ENCODE peak calls at places on chromosome 16, in ten cellular contexts. One of them, this sample, is unnamed. For H3K4me1, the result is how much of the 10 kb centered on the place peaks cover.

GRCh38 chr16:90018297-90019200 is 707 bp downstream of the DBNDD1 start:
- DNase-seq in uterus: no peak
- DNase-seq in tibial artery: no peak
- DNase-seq in fibroblast of lung: no peak
- DNase-seq in heart right ventricle: no peak
- DNase-seq in PC-3: peak
- DNase-seq in neural progenitor cell: peak
- DNase-seq in IMR-90: no peak
- DNase-seq in prostate gland: peak
- DNase-seq in mammary epithelial cell: no peak
- DNase-seq in this sample: no peak

GRCh38 chr16:11452746-11453344 is 107.6 kb downstream of the RMI2 start:
- DNase-seq in IMR-90: no peak
- DNase-seq in uterus: no peak
- DNase-seq in heart right ventricle: no peak
- DNase-seq in mammary epithelial cell: no peak
- DNase-seq in fibroblast of lung: no peak
- DNase-seq in prostate gland: no peak
- DNase-seq in neural progenitor cell: no peak
- DNase-seq in PC-3: peak
- DNase-seq in tibial artery: peak
- DNase-seq in this sample: no peak

GRCh38 chr16:69351309-69352027 is at the start of gene TMED6:
- DNase-seq in neural progenitor cell: no peak
- DNase-seq in uterus: no peak
- DNase-seq in tibial artery: no peak
- DNase-seq in heart right ventricle: no peak
- DNase-seq in mammary epithelial cell: no peak
- DNase-seq in prostate gland: no peak
- DNase-seq in PC-3: no peak
- DNase-seq in fibroblast of lung: no peak
- DNase-seq in IMR-90: no peak
- DNase-seq in this sample: no peak

GRCh38 chr16:66045626-66046025 is 320.9 kb upstream of the CDH5 start:
- DNase-seq in IMR-90: peak
- DNase-seq in tibial artery: no peak
- DNase-seq in PC-3: no peak
- DNase-seq in mammary epithelial cell: no peak
- DNase-seq in uterus: no peak
- DNase-seq in neural progenitor cell: no peak
- DNase-seq in heart right ventricle: no peak
- DNase-seq in fibroblast of lung: no peak
- DNase-seq in prostate gland: no peak
- DNase-seq in this sample: no peak

GRCh38 chr16:1545044-1545736 is 11.7 kb downstream of the TMEM204 start:
- DNase-seq in tibial artery: no peak
- DNase-seq in prostate gland: peak
- DNase-seq in heart right ventricle: peak
- DNase-seq in neural progenitor cell: no peak
- DNase-seq in IMR-90: no peak
- DNase-seq in PC-3: no peak
- DNase-seq in uterus: peak
- DNase-seq in fibroblast of lung: no peak
- DNase-seq in mammary epithelial cell: no peak
- DNase-seq in this sample: no peak

GRCh38 chr16:88971371-88972097 is 5.5 kb downstream of the CBFA2T3 start:
- DNase-seq in uterus: no peak
- DNase-seq in tibial artery: no peak
- DNase-seq in neural progenitor cell: no peak
- DNase-seq in mammary epithelial cell: no peak
- DNase-seq in prostate gland: no peak
- DNase-seq in fibroblast of lung: no peak
- DNase-seq in IMR-90: no peak
- DNase-seq in PC-3: no peak
- DNase-seq in heart right ventricle: peak
- DNase-seq in this sample: no peak

GRCh38 chr16:71358464-71359031 is at the start of gene CALB2:
- DNase-seq in uterus: peak
- DNase-seq in IMR-90: peak
- DNase-seq in heart right ventricle: peak
- DNase-seq in tibial artery: peak
- DNase-seq in fibroblast of lung: peak
- DNase-seq in mammary epithelial cell: peak
- DNase-seq in neural progenitor cell: peak
- DNase-seq in PC-3: peak
- DNase-seq in prostate gland: peak
- DNase-seq in this sample: peak

GRCh38 chr16:79061199-79061598 is 539.3 kb downstream of the MAF start:
- DNase-seq in tibial artery: no peak
- DNase-seq in uterus: no peak
- DNase-seq in neural progenitor cell: no peak
- DNase-seq in PC-3: no peak
- DNase-seq in fibroblast of lung: no peak
- DNase-seq in IMR-90: no peak
- DNase-seq in mammary epithelial cell: no peak
- DNase-seq in heart right ventricle: no peak
- DNase-seq in prostate gland: no peak
- DNase-seq in this sample: no peak

GRCh38 chr16:19130852-19131808 is 17.4 kb downstream of the ITPRIPL2 start:
- DNase-seq in uterus: no peak
- DNase-seq in prostate gland: peak
- DNase-seq in heart right ventricle: peak
- DNase-seq in neural progenitor cell: no peak
- DNase-seq in fibroblast of lung: peak
- DNase-seq in mammary epithelial cell: no peak
- DNase-seq in PC-3: peak
- DNase-seq in tibial artery: peak
- DNase-seq in IMR-90: peak
- DNase-seq in this sample: no peak

GRCh38 chr16:76583466-76583865 is 306.3 kb downstream of the CNTNAP4 start:
- DNase-seq in IMR-90: no peak
- DNase-seq in tibial artery: no peak
- DNase-seq in uterus: no peak
- DNase-seq in PC-3: peak
- DNase-seq in prostate gland: peak
- DNase-seq in neural progenitor cell: no peak
- DNase-seq in heart right ventricle: peak
- DNase-seq in fibroblast of lung: peak
- DNase-seq in mammary epithelial cell: no peak
- DNase-seq in this sample: no peak

GRCh38 chr16:69563605-69564580 is 1.9 kb upstream of the NFAT5 start:
- DNase-seq in heart right ventricle: no peak
- DNase-seq in prostate gland: no peak
- DNase-seq in mammary epithelial cell: peak
- DNase-seq in fibroblast of lung: peak
- DNase-seq in tibial artery: no peak
- DNase-seq in neural progenitor cell: peak
- DNase-seq in uterus: no peak
- DNase-seq in PC-3: peak
- DNase-seq in IMR-90: peak
- DNase-seq in this sample: no peak

GRCh38 chr16:11435576-11435975 is 90.3 kb downstream of the RMI2 start:
- DNase-seq in mammary epithelial cell: no peak
- DNase-seq in tibial artery: no peak
- DNase-seq in neural progenitor cell: no peak
- DNase-seq in fibroblast of lung: no peak
- DNase-seq in uterus: no peak
- DNase-seq in PC-3: no peak
- DNase-seq in heart right ventricle: no peak
- DNase-seq in IMR-90: no peak
- DNase-seq in prostate gland: no peak
- DNase-seq in this sample: no peak

GRCh38 chr16:28491970-28492474 is at the start of gene CLN3:
- DNase-seq in uterus: peak
- DNase-seq in prostate gland: peak
- DNase-seq in heart right ventricle: peak
- DNase-seq in PC-3: peak
- DNase-seq in tibial artery: peak
- DNase-seq in IMR-90: peak
- DNase-seq in neural progenitor cell: peak
- DNase-seq in fibroblast of lung: peak
- DNase-seq in mammary epithelial cell: peak
- DNase-seq in this sample: peak

GRCh38 chr16:1494129-1494640 is 1.0 kb downstream of the TELO2 start:
- DNase-seq in mammary epithelial cell: peak
- DNase-seq in heart right ventricle: peak
- DNase-seq in IMR-90: peak
- DNase-seq in neural progenitor cell: peak
- DNase-seq in prostate gland: peak
- DNase-seq in PC-3: peak
- DNase-seq in uterus: no peak
- DNase-seq in fibroblast of lung: peak
- DNase-seq in tibial artery: peak
- DNase-seq in this sample: no peak

GRCh38 chr16:48030926-48031325 is 124.9 kb downstream of the ABCC12 start:
- DNase-seq in fibroblast of lung: no peak
- DNase-seq in tibial artery: no peak
- DNase-seq in neural progenitor cell: no peak
- DNase-seq in PC-3: no peak
- DNase-seq in prostate gland: no peak
- DNase-seq in IMR-90: no peak
- DNase-seq in uterus: no peak
- DNase-seq in heart right ventricle: no peak
- DNase-seq in mammary epithelial cell: no peak
- DNase-seq in this sample: no peak

GRCh38 chr16:67336646-67337045 is 10.0 kb downstream of the LRRC36 start:
- DNase-seq in fibroblast of lung: no peak
- DNase-seq in IMR-90: no peak
- DNase-seq in neural progenitor cell: no peak
- DNase-seq in prostate gland: no peak
- DNase-seq in uterus: no peak
- DNase-seq in tibial artery: no peak
- DNase-seq in heart right ventricle: no peak
- DNase-seq in PC-3: no peak
- DNase-seq in mammary epithelial cell: peak
- DNase-seq in this sample: no peak

GRCh38 chr16:77406680-77407079 is 28.2 kb downstream of the ADAMTS18 start:
- DNase-seq in tibial artery: no peak
- DNase-seq in PC-3: peak
- DNase-seq in prostate gland: no peak
- DNase-seq in mammary epithelial cell: peak
- DNase-seq in heart right ventricle: no peak
- DNase-seq in neural progenitor cell: no peak
- DNase-seq in IMR-90: peak
- DNase-seq in fibroblast of lung: peak
- DNase-seq in uterus: no peak
- DNase-seq in this sample: no peak

GRCh38 chr16:12716658-12717057 is 87.0 kb downstream of the CPPED1 start:
- DNase-seq in heart right ventricle: no peak
- DNase-seq in PC-3: no peak
- DNase-seq in mammary epithelial cell: no peak
- DNase-seq in prostate gland: no peak
- DNase-seq in uterus: no peak
- DNase-seq in IMR-90: no peak
- DNase-seq in neural progenitor cell: no peak
- DNase-seq in tibial artery: no peak
- DNase-seq in fibroblast of lung: no peak
- DNase-seq in this sample: no peak

GRCh38 chr16:71882505-71883192 is 1.3 kb downstream of the ZNF821 start:
- DNase-seq in mammary epithelial cell: peak
- DNase-seq in prostate gland: peak
- DNase-seq in heart right ventricle: no peak
- DNase-seq in tibial artery: peak
- DNase-seq in neural progenitor cell: peak
- DNase-seq in IMR-90: peak
- DNase-seq in PC-3: peak
- DNase-seq in fibroblast of lung: peak
- DNase-seq in uterus: peak
- DNase-seq in this sample: no peak

GRCh38 chr16:17053536-17054160 is 417.1 kb downstream of the XYLT1 start:
- DNase-seq in PC-3: no peak
- DNase-seq in uterus: no peak
- DNase-seq in tibial artery: no peak
- DNase-seq in neural progenitor cell: peak
- DNase-seq in heart right ventricle: no peak
- DNase-seq in fibroblast of lung: no peak
- DNase-seq in IMR-90: no peak
- DNase-seq in prostate gland: no peak
- DNase-seq in mammary epithelial cell: no peak
- DNase-seq in this sample: no peak
- TF ChIP-seq CTCF in PC-3: no peak
- TF ChIP-seq CTCF in uterus: no peak
- TF ChIP-seq CTCF in tibial artery: no peak
- TF ChIP-seq CTCF in neural progenitor cell: peak
- TF ChIP-seq CTCF in heart right ventricle: no peak
- TF ChIP-seq CTCF in fibroblast of lung: no peak
- TF ChIP-seq CTCF in IMR-90: peak
- TF ChIP-seq CTCF in prostate gland: no peak
- TF ChIP-seq CTCF in mammary epithelial cell: no peak
- TF ChIP-seq CTCF in this sample: no peak

DNA sequence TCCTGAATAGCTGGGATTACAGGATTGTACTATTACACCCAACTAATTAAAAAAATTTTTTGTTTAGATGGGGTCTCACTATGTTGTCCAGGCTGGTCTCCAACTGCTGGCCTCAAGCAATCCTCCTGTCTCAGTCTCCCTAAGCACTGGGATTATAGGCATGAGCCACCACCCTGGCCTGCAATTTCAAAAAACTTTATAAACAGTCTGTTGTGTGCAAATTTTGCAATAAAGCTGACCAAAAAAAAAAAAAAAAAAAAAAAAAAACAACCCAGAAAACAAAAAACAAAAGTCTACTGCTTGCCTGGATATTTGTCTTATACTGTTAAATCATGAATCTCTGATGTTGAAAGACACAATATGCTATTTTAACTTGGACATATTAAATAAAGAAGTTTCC is 4.4 kb downstream of the CREBBP start:
- DNase-seq in IMR-90: no peak
- DNase-seq in tibial artery: no peak
- DNase-seq in prostate gland: no peak
- DNase-seq in mammary epithelial cell: no peak
- DNase-seq in heart right ventricle: no peak
- DNase-seq in PC-3: no peak
- DNase-seq in fibroblast of lung: no peak
- DNase-seq in neural progenitor cell: no peak
- DNase-seq in uterus: no peak
- DNase-seq in this sample: no peak
- H3K4me1 ChIP-seq in IMR-90: under half
- H3K4me1 ChIP-seq in tibial artery: half or more
- H3K4me1 ChIP-seq in prostate gland: under half
- H3K4me1 ChIP-seq in mammary epithelial cell: under half
- H3K4me1 ChIP-seq in heart right ventricle: half or more
- H3K4me1 ChIP-seq in PC-3: under half
- H3K4me1 ChIP-seq in fibroblast of lung: under half
- H3K4me1 ChIP-seq in neural progenitor cell: half or more
- H3K4me1 ChIP-seq in uterus: under half
- H3K4me1 ChIP-seq in this sample: under half

GRCh38 chr16:51125992-51126391 is 25.1 kb downstream of the SALL1 start:
- DNase-seq in tibial artery: no peak
- DNase-seq in PC-3: no peak
- DNase-seq in fibroblast of lung: no peak
- DNase-seq in mammary epithelial cell: no peak
- DNase-seq in heart right ventricle: no peak
- DNase-seq in neural progenitor cell: no peak
- DNase-seq in prostate gland: no peak
- DNase-seq in uterus: no peak
- DNase-seq in IMR-90: no peak
- DNase-seq in this sample: no peak
- TF ChIP-seq CTCF in tibial artery: no peak
- TF ChIP-seq CTCF in PC-3: no peak
- TF ChIP-seq CTCF in fibroblast of lung: no peak
- TF ChIP-seq CTCF in mammary epithelial cell: no peak
- TF ChIP-seq CTCF in heart right ventricle: no peak
- TF ChIP-seq CTCF in neural progenitor cell: peak
- TF ChIP-seq CTCF in prostate gland: no peak
- TF ChIP-seq CTCF in uterus: no peak
- TF ChIP-seq CTCF in IMR-90: no peak
- TF ChIP-seq CTCF in this sample: no peak

GRCh38 chr16:84643180-84643583 is 5.1 kb upstream of the KLHL36 start:
- DNase-seq in PC-3: peak
- DNase-seq in IMR-90: peak
- DNase-seq in prostate gland: peak
- DNase-seq in neural progenitor cell: no peak
- DNase-seq in tibial artery: peak
- DNase-seq in heart right ventricle: peak
- DNase-seq in mammary epithelial cell: peak
- DNase-seq in fibroblast of lung: peak
- DNase-seq in uterus: peak
- DNase-seq in this sample: peak
- H3K4me1 ChIP-seq in PC-3: under half
- H3K4me1 ChIP-seq in IMR-90: under half
- H3K4me1 ChIP-seq in prostate gland: under half
- H3K4me1 ChIP-seq in neural progenitor cell: under half
- H3K4me1 ChIP-seq in tibial artery: under half
- H3K4me1 ChIP-seq in heart right ventricle: under half
- H3K4me1 ChIP-seq in mammary epithelial cell: under half
- H3K4me1 ChIP-seq in fibroblast of lung: under half
- H3K4me1 ChIP-seq in uterus: under half
- H3K4me1 ChIP-seq in this sample: under half

This sample was measured in ovary.